ENCODE peak calls at places on chromosomes 2 and 18, in nine cellular contexts. X, R, F, L, J, B, C, V and O are unnamed samples. For H3K4me1, the result is how much of the 10 kb centered on the place peaks cover.

GRCh38 chr2:102826904-102827303 is 65.1 kb downstream of the TMEM182 start:
- DNase-seq in R (peak), F (no peak), L (no peak), J (no peak), X (peak), V (peak), B (no peak), C (peak), O (no peak)

GRCh38 chr2:11397513-11397912 is 53.1 kb upstream of the ROCK2 start:
- DNase-seq in R (no peak), L (peak), B (no peak), C (no peak), J (no peak), F (no peak), X (no peak), V (peak), O (no peak)

GRCh38 chr18:35117372-35117771 is 76.2 kb downstream of the MAPRE2 start:
- DNase-seq in C (no peak), V (no peak), R (no peak), F (no peak), X (no peak), L (no peak), B (no peak), J (no peak), O (no peak)

GRCh38 chr2:176852667-176853066 is 359.9 kb upstream of the HNRNPA3 start:
- DNase-seq in R (no peak), C (no peak), B (no peak), J (no peak), L (no peak), V (no peak), F (no peak), X (no peak), O (no peak)

GRCh38 chr2:133532919-133533318 is 35.3 kb downstream of the NCKAP5 start:
- DNase-seq in J (no peak), X (peak), C (no peak), L (peak), R (peak), F (no peak), B (no peak), V (peak), O (peak)

GRCh38 chr18:61992285-61992684 is 99.5 kb upstream of the RNF152 start:
- DNase-seq in L (peak), V (peak), J (no peak), R (peak), B (peak), C (no peak), X (peak), F (no peak), O (peak)

GRCh38 chr2:202113571-202114142 is 40.6 kb downstream of the KIAA2012 start:
- DNase-seq in X (peak), J (no peak), F (no peak), L (peak), V (peak), C (no peak), B (no peak), R (peak), O (peak)

GRCh38 chr2:20314562-20315521 is 35.8 kb downstream of the PUM2 start:
- DNase-seq in B (no peak), C (no peak), V (peak), L (peak), R (peak), X (peak), F (no peak), J (no peak), O (no peak)

GRCh38 chr2:16665746-16666452 is at the start of gene CYRIA:
- DNase-seq in B (peak), X (no peak), V (peak), C (peak), L (no peak), R (no peak), F (peak), J (no peak), O (peak)
- H3K4me1 ChIP-seq in B (under half), X (under half), V (under half), C (under half), L (under half), R (under half), F (half or more), J (under half), O (under half)

DNA sequence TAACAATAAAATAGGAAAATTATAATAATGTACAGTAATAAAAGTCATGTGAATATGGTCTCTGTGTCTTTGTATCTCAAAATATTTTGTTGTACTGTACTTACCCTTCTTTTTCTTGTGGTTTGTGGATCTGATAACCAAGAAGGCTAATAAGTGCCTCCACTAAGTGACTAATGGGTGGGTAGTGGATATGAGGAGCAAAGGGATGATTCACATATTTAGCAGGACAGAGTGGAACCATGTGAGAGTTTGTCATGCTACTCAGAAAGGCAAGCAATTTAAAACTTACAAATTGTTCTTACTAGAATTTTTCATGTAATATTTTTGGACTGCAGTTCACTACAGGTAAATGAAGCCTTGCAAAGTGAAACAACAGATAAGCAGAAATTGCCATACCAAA is 1241.2 kb upstream of the CDH2 start:
- DNase-seq in B (no peak), F (no peak), R (peak), C (no peak), J (no peak), X (peak), L (peak), V (peak), O (no peak)
- H2AFZ ChIP-seq in B (no peak), F (no peak), R (no peak), C (no peak), J (no peak), X (no peak), L (no peak), V (no peak), O (no peak)

GRCh38 chr2:111711270-111711669 is 172.7 kb downstream of the ANAPC1 start:
- DNase-seq in X (no peak), R (no peak), C (no peak), V (no peak), F (no peak), L (no peak), B (no peak), J (no peak), O (no peak)
- H3K4me1 ChIP-seq in X (under half), R (under half), C (under half), V (under half), F (half or more), L (under half), B (under half), J (under half), O (under half)

GRCh38 chr2:237057893-237058300 is 27.8 kb upstream of the COPS8 start:
- DNase-seq in F (peak), L (no peak), C (no peak), X (no peak), B (no peak), R (no peak), V (no peak), J (peak), O (no peak)
- H2AFZ ChIP-seq in F (peak), L (no peak), C (no peak), X (no peak), B (no peak), R (no peak), V (no peak), J (peak), O (no peak)

DNA sequence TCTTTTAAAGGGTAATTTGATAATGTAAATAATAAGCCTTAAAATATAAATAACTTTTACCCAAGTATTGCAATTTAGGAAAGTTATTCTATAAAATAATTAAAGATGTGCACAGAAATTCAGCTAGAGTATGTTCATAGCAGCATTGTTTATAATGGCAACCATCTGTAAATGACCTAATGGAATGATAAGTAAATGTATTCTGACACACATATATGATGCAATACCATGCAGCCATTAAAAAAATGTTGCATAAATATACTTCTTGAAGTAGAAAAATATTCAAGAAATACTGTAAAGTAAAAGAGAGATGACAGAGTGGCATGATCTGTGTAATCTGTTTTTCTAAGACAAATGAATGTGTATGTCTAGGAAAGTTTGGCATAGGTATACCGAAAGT is 545.7 kb downstream of the ZEB2 start:
- DNase-seq in R (peak), J (no peak), C (no peak), L (no peak), V (peak), X (no peak), B (no peak), F (no peak), O (no peak)
- H3K4me1 ChIP-seq in R (under half), J (under half), C (under half), L (under half), V (under half), X (under half), B (under half), F (under half), O (under half)